ENCODE peak calls at places on chromosome 21, in nine cellular contexts. Z is upper lobe of right lung, S is OCI-LY7, R is PC-9, D is neural progenitor cell, E is fibroblast of mammary gland, T is neural crest cell, Q is osteoblast, I is fibroblast of lung. B is an unnamed sample.

GRCh38 chr21:45640888-45641479 is 2.5 kb upstream of the PCBP3 start:
- DNase-seq in T (no peak), S (peak), Z (no peak), E (peak), D (peak), R (no peak), Q (peak), I (peak), B (no peak)

GRCh38 chr21:42980959-42981523 is 6.7 kb downstream of the PKNOX1 start:
- DNase-seq in S (no peak), Z (no peak), E (no peak), D (no peak), R (no peak), Q (no peak), T (no peak), I (no peak), B (no peak)

GRCh38 chr21:46607605-46608004 is 2.7 kb upstream of the S100B start:
- DNase-seq in I (no peak), E (no peak), S (no peak), Q (no peak), R (no peak), D (no peak), T (no peak), Z (no peak), B (no peak)

GRCh38 chr21:45550552-45551210 is 8.4 kb upstream of the SLC19A1 start:
- DNase-seq in S (peak), D (no peak), R (no peak), T (no peak), Z (peak), E (no peak), Q (peak), I (peak), B (no peak)

GRCh38 chr21:30434033-30434631 is 4.1 kb downstream of the KRTAP13-4 start:
- DNase-seq in Z (no peak), Q (peak), E (peak), T (peak), I (peak), S (peak), D (peak), R (no peak), B (no peak)

GRCh38 chr21:46095106-46095719 is 2.7 kb upstream of the COL6A2 start:
- DNase-seq in R (no peak), S (no peak), T (no peak), Q (peak), Z (peak), I (no peak), D (no peak), E (no peak), B (no peak)

GRCh38 chr21:39518845-39519205 is 67.1 kb downstream of the SH3BGR start:
- DNase-seq in R (no peak), Q (no peak), I (peak), S (no peak), E (peak), Z (no peak), T (no peak), D (no peak), B (no peak)

GRCh38 chr21:22352088-22352487 is 1353.9 kb downstream of the NCAM2 start:
- DNase-seq in E (no peak), Q (no peak), Z (no peak), R (no peak), S (no peak), T (no peak), I (peak), D (no peak), B (no peak)

GRCh38 chr21:46634966-46635323 is 529 bp upstream of the PRMT2 start:
- DNase-seq in R (peak), Q (peak), E (peak), Z (no peak), D (peak), I (peak), S (peak), T (no peak), B (no peak)

GRCh38 chr21:28742527-28742926 is 250.2 kb downstream of the LTN1 start:
- DNase-seq in E (peak), R (no peak), Q (no peak), T (no peak), S (no peak), Z (no peak), I (peak), D (no peak), B (no peak)
- TF ChIP-seq CTCF in E (peak), R (no peak), Q (peak), T (peak), S (peak), Z (peak), I (peak), D (peak), B (peak)

GRCh38 chr21:44508711-44509445 is 31.1 kb downstream of the KRTAP10-1 start:
- DNase-seq in D (no peak), I (no peak), R (no peak), T (no peak), Z (no peak), Q (no peak), E (no peak), S (no peak), B (peak)
- TF ChIP-seq CTCF in D (no peak), I (no peak), R (no peak), T (no peak), Z (no peak), Q (no peak), E (no peak), S (no peak), B (no peak)

DNA sequence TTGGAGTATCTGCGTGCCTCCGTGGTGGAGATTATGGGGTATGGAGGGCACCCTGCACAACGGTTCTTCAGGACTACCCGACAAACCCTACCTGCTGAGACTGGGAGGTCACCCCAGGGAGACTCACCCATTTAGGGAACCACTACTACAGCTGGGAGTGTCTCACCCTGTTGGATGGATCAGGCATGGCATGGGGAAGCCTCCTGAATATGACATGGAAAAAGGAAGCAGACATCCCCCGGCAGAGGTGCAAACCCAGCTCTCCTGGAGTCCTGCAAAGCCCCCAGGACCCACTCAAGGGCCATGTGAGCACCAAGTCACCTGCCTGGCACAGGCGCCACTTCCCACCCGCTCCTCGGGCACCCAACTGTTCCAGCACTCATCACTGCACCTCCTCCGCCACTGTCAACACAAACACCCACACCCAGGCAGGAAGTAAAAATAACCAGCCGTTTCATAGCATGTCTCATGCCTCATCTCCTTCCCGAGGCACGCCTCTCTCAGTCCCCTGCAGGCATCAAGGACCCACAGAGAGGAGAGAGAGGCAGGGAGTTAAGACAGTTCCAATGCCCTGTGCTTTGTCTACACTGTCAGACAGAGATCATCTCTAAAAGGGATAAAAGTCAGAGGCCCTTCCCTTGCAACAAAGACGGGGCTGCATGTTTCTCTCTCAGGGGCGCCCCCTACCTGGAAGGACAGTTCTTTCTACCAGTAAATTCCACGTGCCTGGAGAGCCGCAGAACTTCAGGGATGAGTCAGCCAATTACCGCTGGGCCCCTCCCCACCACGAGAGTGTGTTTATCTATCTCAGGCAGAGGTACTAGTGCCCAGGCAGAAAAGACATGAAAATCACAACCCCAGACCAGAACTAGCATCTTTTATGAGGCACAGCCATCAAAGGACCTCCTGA is 150.1 kb upstream of the SOD1 start:
- DNase-seq in S (peak), E (peak), Q (no peak), Z (no peak), R (peak), I (no peak), D (peak), T (peak), B (no peak)
- TF ChIP-seq CTCF in S (peak), E (peak), Q (peak), Z (no peak), R (peak), I (no peak), D (peak), T (peak), B (peak)

GRCh38 chr21:37873655-37874054 is 42.6 kb downstream of the KCNJ6 start:
- DNase-seq in T (no peak), I (no peak), S (no peak), Z (no peak), E (no peak), R (no peak), Q (no peak), D (no peak), B (no peak)
- TF ChIP-seq CTCF in T (no peak), I (no peak), S (no peak), Z (no peak), E (peak), R (no peak), Q (peak), D (peak), B (peak)

GRCh38 chr21:35048183-35048601 is 910 bp downstream of the RUNX1 start:
- DNase-seq in Z (peak), Q (no peak), R (no peak), E (no peak), T (no peak), D (peak), S (peak), I (no peak), B (no peak)
- TF ChIP-seq CTCF in Z (no peak), Q (no peak), R (no peak), E (no peak), T (no peak), D (no peak), S (no peak), I (no peak), B (no peak)

GRCh38 chr21:25735221-25735894 is 586 bp downstream of the GABPA start:
- DNase-seq in Z (peak), T (peak), E (peak), D (peak), I (peak), S (peak), Q (peak), R (peak), B (peak)
- TF ChIP-seq CTCF in Z (no peak), T (no peak), E (no peak), D (no peak), I (peak), S (no peak), Q (no peak), R (no peak), B (peak)

GRCh38 chr21:36170823-36171222 is 14.2 kb downstream of the DOP1B start:
- DNase-seq in Q (no peak), Z (no peak), I (no peak), E (no peak), S (no peak), R (no peak), T (no peak), D (no peak), B (peak)
- TF ChIP-seq CTCF in Q (no peak), Z (no peak), I (no peak), E (no peak), S (no peak), R (no peak), T (no peak), D (no peak), B (no peak)

GRCh38 chr21:31683029-31683428 is 23.5 kb downstream of the SOD1 start:
- DNase-seq in Q (no peak), S (no peak), Z (no peak), E (no peak), D (no peak), T (no peak), I (no peak), R (no peak), B (no peak)
- TF ChIP-seq CTCF in Q (no peak), S (peak), Z (no peak), E (no peak), D (peak), T (peak), I (no peak), R (no peak), B (peak)